ENCODE peak calls at places on chromosomes 3 and 15, in four cellular contexts. H, X, M and T are unnamed samples.

GRCh38 chr15:44158111-44158510 is 37.0 kb downstream of the FRMD5 start:
- DNase-seq in H (no peak), X (no peak), M (no peak), T (no peak)

GRCh38 chr3:112101946-112102345 is 15.8 kb downstream of the C3orf52 start:
- DNase-seq in H (peak), X (peak), M (no peak), T (no peak)

GRCh38 chr3:14771593-14772497 is 46.9 kb upstream of the FGD5 start:
- DNase-seq in H (no peak), X (no peak), M (no peak), T (no peak)

GRCh38 chr3:138687236-138687635 is 78.7 kb downstream of the FAIM start:
- DNase-seq in H (no peak), X (peak), M (no peak), T (no peak)

GRCh38 chr3:39378092-39378491 is 5.1 kb upstream of the SLC25A38 start:
- DNase-seq in H (peak), X (peak), M (peak), T (peak)

GRCh38 chr15:36161781-36162212 is 417.6 kb upstream of the CDIN1 start:
- DNase-seq in H (peak), X (no peak), M (no peak), T (peak)

GRCh38 chr3:13032206-13032605 is 41.0 kb downstream of the IQSEC1 start:
- DNase-seq in H (no peak), X (no peak), M (no peak), T (no peak)

GRCh38 chr3:9903238-9903624 is 583 bp downstream of the IL17RE start:
- DNase-seq in H (peak), X (peak), M (no peak), T (no peak)

GRCh38 chr15:78004222-78004727 is 73.2 kb downstream of the TBC1D2B start:
- DNase-seq in H (no peak), X (no peak), M (no peak), T (no peak)

GRCh38 chr3:191894406-191894805 is 433.4 kb downstream of the PYDC2 start:
- DNase-seq in H (no peak), X (no peak), M (no peak), T (no peak)

GRCh38 chr3:42431099-42431498 is 20.7 kb upstream of the LYZL4 start:
- DNase-seq in H (no peak), X (no peak), M (no peak), T (no peak)

GRCh38 chr15:89089316-89090230 is 1.3 kb downstream of the ABHD2 start:
- DNase-seq in H (no peak), X (no peak), M (no peak), T (no peak)

GRCh38 chr15:66739287-66739686 is 37.3 kb downstream of the SMAD6 start:
- DNase-seq in H (no peak), X (no peak), M (no peak), T (no peak)

GRCh38 chr3:10322355-10322715 is 1.4 kb upstream of the SEC13 start:
- DNase-seq in H (no peak), X (no peak), M (no peak), T (no peak)

GRCh38 chr15:43190178-43190577 is 5.0 kb downstream of the CCNDBP1 start:
- DNase-seq in H (no peak), X (peak), M (no peak), T (no peak)

GRCh38 chr15:42121667-42122066 is 27.3 kb upstream of the PLA2G4D start:
- DNase-seq in H (no peak), X (no peak), M (no peak), T (no peak)

GRCh38 chr15:29457729-29458128 is 188.1 kb upstream of the NSMCE3 start:
- DNase-seq in H (no peak), X (no peak), M (no peak), T (no peak)

GRCh38 chr3:131903988-131904415 is 130.8 kb downstream of the CPNE4 start:
- DNase-seq in H (peak), X (peak), M (no peak), T (no peak)

GRCh38 chr15:90241343-90242192 is 7.6 kb downstream of the GDPGP1 start:
- DNase-seq in H (no peak), X (no peak), M (no peak), T (no peak)

GRCh38 chr3:124217542-124217941 is 225.6 kb upstream of the ROPN1 start:
- DNase-seq in H (peak), X (peak), M (peak), T (peak)

GRCh38 chr3:126135398-126136076 is 44.8 kb downstream of the ALDH1L1 start:
- DNase-seq in H (no peak), X (no peak), M (peak), T (no peak)

GRCh38 chr15:95922431-95922830 is 408.1 kb upstream of the NR2F2 start:
- DNase-seq in H (no peak), X (no peak), M (no peak), T (no peak)

GRCh38 chr3:15535757-15536156 is 14.3 kb upstream of the COLQ start:
- DNase-seq in H (no peak), X (peak), M (no peak), T (no peak)

GRCh38 chr15:90064931-90065681 is 37.2 kb downstream of the IDH2 start:
- DNase-seq in H (peak), X (no peak), M (no peak), T (no peak)

GRCh38 chr3:150078983-150079739 is 108.5 kb upstream of the PFN2 start:
- DNase-seq in H (peak), X (peak), M (no peak), T (no peak)

GRCh38 chr3:51970606-51971300 is 3.1 kb downstream of the ABHD14B start:
- DNase-seq in H (no peak), X (no peak), M (no peak), T (no peak)

GRCh38 chr15:44028349-44028748 is 166.7 kb downstream of the FRMD5 start:
- DNase-seq in H (peak), X (peak), M (no peak), T (no peak)

GRCh38 chr3:126881861-126882260 is 101.1 kb upstream of the PLXNA1 start:
- DNase-seq in H (no peak), X (no peak), M (no peak), T (no peak)

GRCh38 chr15:44286814-44287555 is 1.5 kb upstream of the GOLM2 start:
- DNase-seq in H (peak), X (no peak), M (no peak), T (no peak)

GRCh38 chr3:11739712-11740111 is 96.0 kb upstream of the VGLL4 start:
- DNase-seq in H (no peak), X (no peak), M (no peak), T (no peak)

GRCh38 chr3:15384510-15385237 is 42.7 kb downstream of the METTL6 start:
- DNase-seq in H (no peak), X (no peak), M (no peak), T (no peak)

GRCh38 chr3:141394560-141394959 is 26.3 kb downstream of the ZBTB38 start:
- DNase-seq in H (no peak), X (no peak), M (no peak), T (no peak)
- H2AK5ac ChIP-seq in H (no peak), X (no peak), M (no peak), T (no peak)

GRCh38 chr15:64560998-64561397 is 100.6 kb downstream of the ZNF609 start:
- DNase-seq in H (no peak), X (no peak), M (no peak), T (no peak)
- H3K23ac ChIP-seq in H (no peak), X (no peak), M (no peak), T (no peak)

DNA sequence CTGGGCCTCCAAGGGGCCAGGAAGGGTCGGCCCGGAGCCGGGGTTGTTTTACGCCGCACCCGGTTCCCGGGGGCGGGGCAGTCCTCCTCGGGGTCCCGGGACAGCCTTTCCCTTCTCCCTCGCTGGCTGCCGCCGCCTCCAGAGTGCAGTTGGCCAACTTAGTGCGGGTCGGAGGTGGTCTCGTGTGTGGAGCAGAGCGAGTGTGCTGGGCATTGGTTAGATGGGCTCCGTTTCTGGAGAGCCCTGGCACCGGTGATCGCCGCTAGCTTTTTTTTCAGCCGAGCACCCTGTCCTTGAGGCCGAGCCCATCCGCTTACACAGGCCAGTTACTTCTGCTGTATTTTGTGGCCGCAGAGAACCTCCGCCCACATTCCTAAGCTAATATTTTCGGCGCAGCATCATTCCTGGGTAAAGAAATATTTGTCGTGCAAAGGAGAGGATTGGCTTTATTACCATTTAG is 583 bp downstream of the KIF23 start:
- DNase-seq in H (peak), X (peak), M (peak), T (peak)
- H2AK5ac ChIP-seq in H (no peak), X (peak), M (no peak), T (peak)

DNA sequence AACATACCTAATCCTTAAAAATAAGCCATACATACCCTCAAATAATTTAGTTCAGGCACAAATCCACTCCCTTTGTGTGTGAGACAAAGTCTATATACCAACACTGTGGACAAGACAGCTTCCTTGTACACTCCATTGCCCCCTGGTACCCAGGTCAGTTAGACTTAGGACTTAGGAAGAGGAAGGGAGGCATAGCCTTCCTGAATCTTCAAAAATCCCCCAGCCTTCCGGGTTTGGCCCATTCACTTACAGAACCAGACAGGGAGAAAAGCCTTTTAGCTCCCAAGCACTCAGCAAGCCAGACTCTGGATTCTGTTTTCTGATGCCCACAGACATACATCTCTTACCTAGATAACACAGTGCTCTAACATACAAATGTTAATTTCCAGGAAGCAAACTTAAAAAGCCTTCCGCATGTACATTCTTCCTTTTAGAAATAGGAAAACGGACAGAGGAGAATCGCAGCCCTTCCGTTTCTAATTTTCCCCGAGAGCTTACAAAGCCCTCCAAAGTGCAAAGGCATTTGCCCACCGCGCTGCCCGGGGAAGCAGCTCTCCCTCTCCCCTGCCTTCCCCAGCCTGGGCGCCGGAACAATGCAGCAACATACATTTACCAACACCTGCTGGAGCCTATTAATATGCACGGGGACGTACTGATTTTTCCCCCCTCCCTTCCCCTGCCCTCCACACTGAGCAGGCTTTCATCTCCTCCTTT is 442.1 kb downstream of the MAGI1 start:
- DNase-seq in H (no peak), X (no peak), M (peak), T (no peak)
- H3K23ac ChIP-seq in H (peak), X (peak), M (no peak), T (no peak)

GRCh38 chr3:134327594-134327975 is 46.7 kb downstream of the AMOTL2 start:
- DNase-seq in H (peak), X (peak), M (no peak), T (no peak)
- H2AK5ac ChIP-seq in H (peak), X (peak), M (peak), T (peak)